ENCODE peak calls at places on chromosomes 3 and 15, in six cellular contexts. One of them, this sample, is unnamed.
A peak's percentile ranks its signal among the peaks of the same experiment; 100 is the strongest.

GRCh38 chr15:45993508-45993907 is 358.7 kb downstream of the SQOR start:
- DNase-seq in LHCN-M2: no peak
- DNase-seq in HL-60: no peak
- DNase-seq in tibial nerve: no peak
- DNase-seq in kidney tubule cell: no peak
- DNase-seq in stimulated activated CD4-positive, alpha-beta T cell treated with anti-CD3 and anti-CD28 coated beads, TNF-alpha, amount 100 ng/mL, for 4 hours: no peak
- DNase-seq in this sample: no peak

GRCh38 chr3:186540444-186541226 is 3.5 kb downstream of the CRYGS start:
- DNase-seq in HL-60: peak; percentile 74
- DNase-seq in LHCN-M2: peak; percentile 66
- DNase-seq in tibial nerve: peak; percentile 91
- DNase-seq in stimulated activated CD4-positive, alpha-beta T cell treated with anti-CD3 and anti-CD28 coated beads, TNF-alpha, amount 100 ng/mL, for 4 hours: peak; percentile 70
- DNase-seq in kidney tubule cell: peak; percentile 84
- DNase-seq in this sample: peak; percentile 58

GRCh38 chr15:90681056-90681455 is 36.1 kb upstream of the BLM start:
- DNase-seq in stimulated activated CD4-positive, alpha-beta T cell treated with anti-CD3 and anti-CD28 coated beads, TNF-alpha, amount 100 ng/mL, for 4 hours: no peak
- DNase-seq in tibial nerve: no peak
- DNase-seq in kidney tubule cell: no peak
- DNase-seq in LHCN-M2: no peak
- DNase-seq in HL-60: no peak
- DNase-seq in this sample: no peak

GRCh38 chr3:69649120-69649519 is 90.1 kb upstream of the MITF start:
- DNase-seq in stimulated activated CD4-positive, alpha-beta T cell treated with anti-CD3 and anti-CD28 coated beads, TNF-alpha, amount 100 ng/mL, for 4 hours: no peak
- DNase-seq in HL-60: no peak
- DNase-seq in kidney tubule cell: peak; percentile 85
- DNase-seq in tibial nerve: no peak
- DNase-seq in LHCN-M2: peak; percentile 77
- DNase-seq in this sample: no peak

GRCh38 chr3:51928438-51928837 is 13.3 kb downstream of the RRP9 start:
- DNase-seq in kidney tubule cell: no peak
- DNase-seq in LHCN-M2: no peak
- DNase-seq in HL-60: no peak
- DNase-seq in tibial nerve: no peak
- DNase-seq in stimulated activated CD4-positive, alpha-beta T cell treated with anti-CD3 and anti-CD28 coated beads, TNF-alpha, amount 100 ng/mL, for 4 hours: no peak
- DNase-seq in this sample: no peak

GRCh38 chr3:40718681-40719080 is 193.9 kb downstream of the ZNF621 start:
- DNase-seq in LHCN-M2: no peak
- DNase-seq in tibial nerve: no peak
- DNase-seq in HL-60: peak; percentile 34
- DNase-seq in kidney tubule cell: no peak
- DNase-seq in stimulated activated CD4-positive, alpha-beta T cell treated with anti-CD3 and anti-CD28 coated beads, TNF-alpha, amount 100 ng/mL, for 4 hours: no peak
- DNase-seq in this sample: no peak

GRCh38 chr3:187066228-187066995 is 72.9 kb downstream of the RPL39L start:
- DNase-seq in kidney tubule cell: peak; percentile 65
- DNase-seq in LHCN-M2: peak; percentile 30
- DNase-seq in tibial nerve: no peak
- DNase-seq in stimulated activated CD4-positive, alpha-beta T cell treated with anti-CD3 and anti-CD28 coated beads, TNF-alpha, amount 100 ng/mL, for 4 hours: peak; percentile 17
- DNase-seq in HL-60: no peak
- DNase-seq in this sample: no peak

GRCh38 chr3:156751461-156752025 is 74.6 kb upstream of the LEKR1 start:
- DNase-seq in LHCN-M2: peak; percentile 94
- DNase-seq in stimulated activated CD4-positive, alpha-beta T cell treated with anti-CD3 and anti-CD28 coated beads, TNF-alpha, amount 100 ng/mL, for 4 hours: no peak
- DNase-seq in kidney tubule cell: peak; percentile 15
- DNase-seq in tibial nerve: peak; percentile 42
- DNase-seq in HL-60: no peak
- DNase-seq in this sample: peak; percentile 62

GRCh38 chr3:50587373-50587772 is 18.1 kb downstream of the HEMK1 start:
- DNase-seq in stimulated activated CD4-positive, alpha-beta T cell treated with anti-CD3 and anti-CD28 coated beads, TNF-alpha, amount 100 ng/mL, for 4 hours: no peak
- DNase-seq in LHCN-M2: no peak
- DNase-seq in kidney tubule cell: no peak
- DNase-seq in tibial nerve: no peak
- DNase-seq in HL-60: no peak
- DNase-seq in this sample: no peak

GRCh38 chr15:100802421-100803157 is 77.0 kb upstream of the ALDH1A3 start:
- DNase-seq in stimulated activated CD4-positive, alpha-beta T cell treated with anti-CD3 and anti-CD28 coated beads, TNF-alpha, amount 100 ng/mL, for 4 hours: no peak
- DNase-seq in LHCN-M2: no peak
- DNase-seq in kidney tubule cell: no peak
- DNase-seq in tibial nerve: no peak
- DNase-seq in HL-60: no peak
- DNase-seq in this sample: no peak

GRCh38 chr15:75620776-75621536 is 4.6 kb downstream of the SNUPN start:
- DNase-seq in tibial nerve: peak; percentile 87
- DNase-seq in kidney tubule cell: peak; percentile 25
- DNase-seq in HL-60: peak; percentile 21
- DNase-seq in stimulated activated CD4-positive, alpha-beta T cell treated with anti-CD3 and anti-CD28 coated beads, TNF-alpha, amount 100 ng/mL, for 4 hours: no peak
- DNase-seq in LHCN-M2: peak; percentile 93
- DNase-seq in this sample: peak; percentile 49

GRCh38 chr3:15268033-15268631 is 62.1 kb downstream of the CAPN7 start:
- DNase-seq in kidney tubule cell: peak; percentile 79
- DNase-seq in stimulated activated CD4-positive, alpha-beta T cell treated with anti-CD3 and anti-CD28 coated beads, TNF-alpha, amount 100 ng/mL, for 4 hours: peak; percentile 67
- DNase-seq in HL-60: peak; percentile 85
- DNase-seq in tibial nerve: peak; percentile 94
- DNase-seq in LHCN-M2: peak; percentile 79
- DNase-seq in this sample: peak; percentile 39

This sample was measured in HS-5.